ENCODE peak calls at places on chromosomes 6 and 20, in five cellular contexts. O is Peyer's patch, T is fibroblast of lung, R is Caco-2, J is breast epithelium. Y is an unnamed sample. For H3K36me3, the result is how much of the 10 kb centered on the place peaks cover.

GRCh38 chr6:119517428-119517827 is 167.9 kb upstream of the MAN1A1 start:
- DNase-seq in J (no peak), R (no peak), T (no peak), O (no peak), Y (no peak)

GRCh38 chr6:153484056-153484455 is 353.0 kb upstream of the RGS17 start:
- DNase-seq in J (no peak), R (no peak), T (no peak), O (no peak), Y (no peak)

GRCh38 chr6:163585932-163586437 is 171.5 kb downstream of the QKI start:
- DNase-seq in O (no peak), T (peak), R (no peak), J (no peak), Y (no peak)

GRCh38 chr20:62208805-62209755 is 11.0 kb downstream of the HRH3 start:
- DNase-seq in J (no peak), O (no peak), T (no peak), R (no peak), Y (no peak)

GRCh38 chr6:63458480-63459115 is 113.7 kb upstream of the LOC128125822 start:
- DNase-seq in J (no peak), R (peak), O (no peak), T (no peak), Y (no peak)

GRCh38 chr6:100435299-100435698 is 29.4 kb downstream of the SIM1 start:
- DNase-seq in R (peak), J (no peak), O (no peak), T (peak), Y (no peak)

GRCh38 chr6:91033964-91034363 is 447.1 kb upstream of the MAP3K7 start:
- DNase-seq in R (no peak), T (no peak), O (no peak), J (no peak), Y (no peak)

GRCh38 chr6:163332575-163332974 is 81.9 kb upstream of the QKI start:
- DNase-seq in T (no peak), J (no peak), R (no peak), O (no peak), Y (no peak)

GRCh38 chr6:90347411-90347841 is 50.8 kb upstream of the BACH2 start:
- DNase-seq in R (no peak), J (no peak), T (no peak), O (no peak), Y (no peak)

GRCh38 chr6:7309050-7309449 is 3.9 kb downstream of the SSR1 start:
- DNase-seq in T (no peak), J (no peak), O (no peak), R (no peak), Y (no peak)

GRCh38 chr6:17871169-17871479 is 116.3 kb downstream of the KIF13A start:
- DNase-seq in O (no peak), R (no peak), J (no peak), T (no peak), Y (no peak)

GRCh38 chr20:16580127-16580526 is 6.9 kb upstream of the KIF16B start:
- DNase-seq in R (peak), T (peak), O (no peak), J (no peak), Y (no peak)

DNA sequence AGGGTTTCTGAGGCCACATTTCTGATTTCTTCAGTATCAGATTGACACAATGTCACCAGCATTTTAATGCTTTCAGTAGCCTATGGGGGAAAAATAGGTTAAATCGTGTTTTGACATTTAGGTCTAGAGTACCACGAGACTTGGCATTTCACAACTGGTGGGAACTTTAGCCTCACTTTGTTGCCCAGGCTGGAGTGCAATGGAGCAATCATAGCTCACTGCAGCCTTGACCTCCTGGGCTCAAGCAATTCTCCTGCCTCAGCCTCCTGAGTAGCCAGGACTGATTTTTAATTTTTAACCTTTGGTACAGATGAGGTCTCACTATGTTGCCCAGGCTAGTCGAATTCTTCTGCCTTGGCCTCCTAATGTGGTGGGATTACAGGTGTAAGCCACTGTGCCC is 11.0 kb upstream of the ARMH2 start:
- DNase-seq in O (no peak), J (no peak), R (no peak), T (no peak), Y (no peak)
- H3K36me3 ChIP-seq in O (under half), J (under half), R (under half), T (under half), Y (under half)

GRCh38 chr6:156782691-156783320 is 5.6 kb downstream of the ARID1B start:
- DNase-seq in J (no peak), O (no peak), R (no peak), T (peak), Y (no peak)
- H3K36me3 ChIP-seq in J (under half), O (under half), R (under half), T (under half), Y (under half)

GRCh38 chr6:34851361-34851760 is 36.5 kb downstream of the TAF11 start:
- DNase-seq in T (no peak), J (no peak), R (no peak), O (no peak), Y (no peak)

GRCh38 chr6:34858681-34859080 is 29.2 kb downstream of the TAF11 start:
- DNase-seq in R (peak), T (no peak), O (no peak), J (no peak), Y (no peak)

GRCh38 chr6:34859951-34860350 is 27.9 kb downstream of the TAF11 start:
- DNase-seq in T (no peak), J (no peak), O (no peak), R (no peak), Y (no peak)

GRCh38 chr6:34852406-34853085 is 35.3 kb downstream of the TAF11 start:
- DNase-seq in O (no peak), J (no peak), T (peak), R (no peak), Y (no peak)

GRCh38 chr6:34855463-34855862 is 32.4 kb downstream of the TAF11 start:
- DNase-seq in T (no peak), O (no peak), R (no peak), J (no peak), Y (no peak)
- H3K36me3 ChIP-seq in T (under half), O (under half), R (under half), J (under half), Y (under half)

GRCh38 chr6:28900577-28901266 is 23.1 kb downstream of the TRIM27 start:
- DNase-seq in R (no peak), O (no peak), J (no peak), T (no peak), Y (no peak)
- H3K36me3 ChIP-seq in R (under half), O (under half), J (under half), T (under half), Y (under half)

GRCh38 chr6:44250718-44251123 is 3.8 kb downstream of the HSP90AB1 start:
- DNase-seq in R (no peak), O (no peak), J (no peak), T (no peak), Y (no peak)
- H3K36me3 ChIP-seq in R (under half), O (under half), J (under half), T (under half), Y (under half)

DNA sequence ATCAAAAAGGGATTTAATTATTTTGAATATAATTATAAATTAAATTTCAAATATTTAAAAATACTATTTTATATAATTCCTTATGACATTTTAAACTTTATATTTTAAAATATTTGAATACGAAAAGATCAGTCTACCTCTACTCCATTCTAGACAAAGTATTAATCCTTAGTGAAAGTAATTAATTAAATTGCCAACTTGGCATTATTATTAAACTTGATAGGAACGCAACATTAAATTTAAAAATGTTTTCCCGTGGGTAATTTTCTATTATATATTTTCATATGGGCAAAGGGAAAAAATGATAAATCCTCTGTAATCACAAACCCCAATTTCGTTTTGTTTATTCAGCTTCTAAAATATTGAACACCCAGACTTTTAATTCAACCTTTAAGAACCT is 8.4 kb upstream of the FHL5 start:
- DNase-seq in T (no peak), R (no peak), J (no peak), O (no peak), Y (no peak)
- H3K36me3 ChIP-seq in T (under half), R (under half), J (under half), O (under half), Y (under half)

GRCh38 chr6:159788757-159789376 is 535 bp downstream of the TCP1 start:
- DNase-seq in O (peak), J (no peak), R (peak), T (peak), Y (no peak)
- H3K36me3 ChIP-seq in O (under half), J (under half), R (under half), T (under half), Y (under half)

GRCh38 chr20:1446536-1446935 is 20.1 kb downstream of the NSFL1C start:
- DNase-seq in R (no peak), J (no peak), O (no peak), T (no peak), Y (no peak)
- H3K36me3 ChIP-seq in R (under half), J (under half), O (under half), T (under half), Y (half or more)

GRCh38 chr20:25459916-25460590 is 52.6 kb downstream of the GINS1 start:
- DNase-seq in O (no peak), T (no peak), R (no peak), J (no peak), Y (no peak)
- H3K36me3 ChIP-seq in O (under half), T (under half), R (under half), J (under half), Y (under half)

DNA sequence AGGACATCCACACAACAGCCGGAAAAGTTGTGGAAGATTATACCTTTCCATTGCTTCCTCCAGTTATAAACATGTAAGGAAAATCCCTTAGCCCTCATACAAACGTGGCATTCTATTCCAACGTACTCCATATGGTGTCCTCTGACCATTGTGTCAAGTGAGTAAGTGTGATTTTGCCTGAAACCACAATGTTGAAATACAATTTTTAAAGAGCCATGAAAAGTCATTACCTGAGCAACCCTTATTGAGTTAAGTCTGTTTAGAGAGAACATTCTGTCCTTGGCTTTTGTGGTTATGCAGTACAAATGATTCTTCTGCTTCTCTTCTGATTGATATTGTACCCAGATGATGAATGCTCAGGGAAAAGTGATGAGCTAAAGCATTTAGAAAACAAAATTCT is 530.1 kb downstream of the HAO1 start:
- DNase-seq in J (no peak), T (no peak), R (no peak), O (no peak), Y (no peak)
- H3K36me3 ChIP-seq in J (under half), T (under half), R (under half), O (under half), Y (under half)